ENCODE peak calls at places on chromosomes 2 and 18, in five cellular contexts. M, F, S, U and H are unnamed samples.

GRCh38 chr2:129381789-129382188 is 597.7 kb upstream of the RAB6C start:
- DNase-seq in S (no peak), U (no peak), F (no peak), M (no peak), H (no peak)

GRCh38 chr2:8241317-8241716 is 440.5 kb upstream of the ID2 start:
- DNase-seq in M (no peak), S (no peak), F (no peak), U (no peak), H (no peak)

GRCh38 chr2:179877601-179878364 is 16.4 kb upstream of the ZNF385B start:
- DNase-seq in S (no peak), M (no peak), F (no peak), U (no peak), H (no peak)

GRCh38 chr18:9337875-9338274 is 3.3 kb downstream of the TWSG1 start:
- DNase-seq in F (no peak), S (no peak), M (no peak), U (no peak), H (no peak)

GRCh38 chr2:53715568-53715967 is 52.0 kb upstream of the CHAC2 start:
- DNase-seq in S (no peak), F (no peak), M (no peak), U (no peak), H (no peak)

GRCh38 chr18:79221136-79221535 is 151.9 kb downstream of the ATP9B start:
- DNase-seq in U (no peak), S (no peak), F (no peak), M (no peak), H (no peak)

GRCh38 chr2:240702640-240703011 is 11.0 kb downstream of the AQP12A start:
- DNase-seq in M (no peak), S (no peak), F (no peak), U (no peak), H (no peak)

GRCh38 chr2:198004173-198004572 is 199.8 kb downstream of the PLCL1 start:
- DNase-seq in S (no peak), U (no peak), F (no peak), M (no peak), H (no peak)

GRCh38 chr2:153408708-153409107 is 69.9 kb downstream of the RPRM start:
- DNase-seq in M (no peak), U (no peak), S (no peak), F (no peak), H (no peak)

GRCh38 chr2:108367014-108367413 is 10.7 kb upstream of the SULT1C4 start:
- DNase-seq in U (no peak), F (no peak), S (no peak), M (no peak), H (no peak)

GRCh38 chr18:27789406-27789805 is 387.5 kb downstream of the CDH2 start:
- DNase-seq in F (no peak), M (no peak), S (no peak), U (no peak), H (no peak)

GRCh38 chr18:48529796-48530195 is 9.0 kb upstream of the CTIF start:
- DNase-seq in F (no peak), M (no peak), S (no peak), U (peak; percentile 70), H (no peak)

GRCh38 chr2:206092297-206092696 is 6.3 kb upstream of the INO80D start:
- DNase-seq in S (no peak), M (no peak), F (no peak), U (no peak), H (no peak)

GRCh38 chr2:71746946-71747501 is 293.7 kb downstream of the DYSF start:
- DNase-seq in F (no peak), M (no peak), U (peak; percentile 22), S (no peak), H (no peak)

GRCh38 chr2:240903191-240904060 is 2.7 kb upstream of the CROCC2 start:
- DNase-seq in M (no peak), F (no peak), S (no peak), U (no peak), H (no peak)

GRCh38 chr2:120379916-120380893 is 34.3 kb downstream of the INHBB start:
- DNase-seq in M (no peak), F (no peak), S (no peak), U (no peak), H (no peak)

GRCh38 chr2:221429741-221430491 is 142.2 kb downstream of the EPHA4 start:
- DNase-seq in U (no peak), F (no peak), S (no peak), M (no peak), H (no peak)

GRCh38 chr2:228056293-228056692 is 125.2 kb downstream of the SPHKAP start:
- DNase-seq in F (no peak), S (no peak), U (no peak), M (no peak), H (no peak)

GRCh38 chr2:98334439-98335078 is 11.7 kb upstream of the CNGA3 start:
- DNase-seq in M (no peak), F (no peak), U (peak; percentile 89), S (no peak), H (no peak)

GRCh38 chr2:96875498-96876035 is 5.7 kb upstream of the SEMA4C start:
- DNase-seq in U (no peak), F (no peak), S (no peak), M (no peak), H (no peak)

GRCh38 chr2:31378389-31378788 is 36.2 kb downstream of the XDH start:
- DNase-seq in U (no peak), F (no peak), S (no peak), M (no peak), H (no peak)

GRCh38 chr2:24489942-24490673 is 946 bp upstream of the NCOA1 start:
- DNase-seq in M (no peak), U (no peak), F (no peak), S (no peak), H (no peak)

GRCh38 chr2:109260886-109261700 is 132.1 kb downstream of the SH3RF3 start:
- DNase-seq in S (no peak), F (no peak), M (no peak), U (no peak), H (no peak)

GRCh38 chr2:107721178-107721577 is 105.5 kb upstream of the RGPD4 start:
- DNase-seq in F (no peak), S (no peak), U (no peak), M (no peak), H (no peak)

GRCh38 chr2:134407154-134407890 is 153.4 kb downstream of the MGAT5 start:
- DNase-seq in M (no peak), U (no peak), F (no peak), S (no peak), H (no peak)

GRCh38 chr2:233350708-233351107 is 3.6 kb upstream of the DGKD start:
- DNase-seq in M (no peak), S (no peak), U (peak; percentile 93), F (no peak), H (no peak)

GRCh38 chr18:25289040-25289631 is 62.8 kb downstream of the ZNF521 start:
- DNase-seq in F (no peak), U (peak; percentile 88), M (no peak), S (no peak), H (no peak)

GRCh38 chr18:48002933-48003365 is 72.5 kb upstream of the SMAD2 start:
- DNase-seq in U (no peak), S (no peak), F (no peak), M (no peak), H (no peak)